ENCODE peak calls at places on chromosomes 2 and 18, in four cellular contexts. T, U, L and B are unnamed samples. For H3K9me3, the result is how much of the 10 kb centered on the place peaks cover.

GRCh38 chr2:175049671-175050070 is 44.5 kb upstream of the CHN1 start:
- DNase-seq in T (no peak), U (no peak), L (no peak), B (no peak)

GRCh38 chr2:102581911-102582310 is 37.4 kb upstream of the SLC9A2 start:
- DNase-seq in T (no peak), U (no peak), L (no peak), B (no peak)

GRCh38 chr2:241412144-241412543 is 56.1 kb downstream of the FARP2 start:
- DNase-seq in T (no peak), U (no peak), L (no peak), B (no peak)

GRCh38 chr2:23414876-23415275 is 29.9 kb downstream of the KLHL29 start:
- DNase-seq in T (no peak), U (no peak), L (no peak), B (no peak)

GRCh38 chr2:70927138-70927537 is 8.6 kb upstream of the ATP6V1B1 start:
- DNase-seq in T (no peak), U (no peak), L (no peak), B (no peak)

GRCh38 chr2:232632229-232632903 is 1.0 kb upstream of the EFHD1 start:
- DNase-seq in T (no peak), U (no peak), L (no peak), B (peak)

GRCh38 chr2:71784734-71785549 is 331.6 kb downstream of the DYSF start:
- DNase-seq in T (no peak), U (no peak), L (peak), B (no peak)

GRCh38 chr18:32238635-32239268 is 48.9 kb downstream of the MEP1B start:
- DNase-seq in T (no peak), U (no peak), L (no peak), B (no peak)

GRCh38 chr2:39523308-39524044 is 86.4 kb upstream of the MAP4K3 start:
- DNase-seq in T (no peak), U (no peak), L (peak), B (no peak)

GRCh38 chr18:6382968-6383367 is 31.7 kb downstream of the L3MBTL4 start:
- DNase-seq in T (no peak), U (no peak), L (no peak), B (no peak)

GRCh38 chr2:12824771-12825363 is 108.1 kb downstream of the TRIB2 start:
- DNase-seq in T (no peak), U (no peak), L (peak), B (peak)

GRCh38 chr2:170191166-170191872 is 13.4 kb downstream of the MYO3B start:
- DNase-seq in T (no peak), U (no peak), L (no peak), B (no peak)
- H3K9me3 ChIP-seq in T (under half), U (under half), L (under half), B (under half)

GRCh38 chr2:158756331-158756730 is 38.8 kb upstream of the DAPL1 start:
- DNase-seq in T (no peak), U (no peak), L (no peak), B (no peak)

GRCh38 chr2:158754303-158754611 is 40.9 kb upstream of the DAPL1 start:
- DNase-seq in T (no peak), U (no peak), L (no peak), B (no peak)

GRCh38 chr2:158755310-158755709 is 39.8 kb upstream of the DAPL1 start:
- DNase-seq in T (no peak), U (no peak), L (no peak), B (no peak)

GRCh38 chr2:158756976-158757375 is 38.1 kb upstream of the DAPL1 start:
- DNase-seq in T (no peak), U (no peak), L (no peak), B (no peak)

DNA sequence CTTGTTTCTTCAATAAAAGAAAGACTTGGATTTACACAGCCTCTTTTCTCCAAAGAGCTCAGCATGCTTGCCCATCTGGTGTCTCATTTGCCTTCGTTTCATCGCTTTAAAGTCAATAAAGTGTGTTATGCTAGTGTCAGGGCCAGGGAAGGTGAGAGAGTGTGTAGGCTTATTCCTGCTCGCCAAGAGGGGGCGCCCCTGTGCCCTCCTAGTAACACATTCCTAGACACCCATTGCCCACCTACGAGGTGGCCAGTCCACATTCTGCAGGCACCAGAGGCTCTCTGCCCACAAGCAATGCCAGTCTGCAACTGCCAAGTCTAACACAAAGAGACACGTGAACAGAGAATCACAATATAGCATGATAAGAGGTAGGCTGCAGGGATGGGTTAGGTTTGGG is 39.4 kb upstream of the DAPL1 start:
- DNase-seq in T (no peak), U (no peak), L (no peak), B (no peak)
- TF ChIP-seq POLR2A in T (no peak), U (no peak), L (no peak), B (no peak)

GRCh38 chr2:31688282-31688681 is 107.5 kb upstream of the SRD5A2 start:
- DNase-seq in T (no peak), U (no peak), L (no peak), B (no peak)
- H3K9me3 ChIP-seq in T (under half), U (under half), L (under half), B (half or more)

GRCh38 chr18:64178860-64179259 is 30.0 kb upstream of the LINC00305 start:
- DNase-seq in T (no peak), U (no peak), L (no peak), B (no peak)

DNA sequence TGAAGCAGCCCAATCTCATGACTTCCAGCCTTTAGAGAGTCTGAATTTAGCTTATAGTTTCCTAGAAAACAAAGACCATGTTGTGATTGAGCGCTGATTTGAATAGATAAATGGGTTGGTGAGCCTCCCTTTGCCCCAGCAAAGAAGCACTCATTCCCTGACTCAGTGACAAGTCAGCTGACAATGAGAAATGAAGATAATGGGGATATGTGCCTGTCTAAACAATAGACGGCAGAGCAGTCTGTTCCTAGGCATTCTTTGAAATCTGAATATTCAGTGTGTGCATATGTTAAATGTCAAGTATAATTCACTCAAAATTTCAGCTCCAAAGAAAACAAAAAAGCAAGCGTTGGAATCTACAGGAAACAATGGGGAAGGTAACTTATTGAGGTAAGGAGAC is 34.8 kb upstream of the LINC00305 start:
- DNase-seq in T (no peak), U (no peak), L (no peak), B (no peak)
- TF ChIP-seq POLR2A in T (no peak), U (no peak), L (no peak), B (no peak)